ENCODE peak calls at places on chromosomes 2 and 18, in six cellular contexts. W is aorta, U is cardiac muscle cell, T is right cardiac atrium, O is PC-3, L is stomach. K is an unnamed sample. For H3K4me1 and H3K27me3, the result is how much of the 10 kb centered on the place peaks cover.

GRCh38 chr18:47500930-47501329 is 249.5 kb upstream of the SKOR2 start:
- DNase-seq in W (no peak), U (no peak), T (no peak), O (no peak), L (no peak), K (no peak)

GRCh38 chr2:209314641-209315040 is 109.2 kb upstream of the MAP2 start:
- DNase-seq in W (no peak), U (no peak), T (no peak), O (peak), L (no peak), K (no peak)

GRCh38 chr2:162021659-162022058 is 52.4 kb downstream of the DPP4 start:
- DNase-seq in W (no peak), U (no peak), T (no peak), O (no peak), L (no peak), K (no peak)

GRCh38 chr18:50377061-50377798 is 2.4 kb downstream of the SKA1 start:
- DNase-seq in W (no peak), U (no peak), T (no peak), O (no peak), L (no peak), K (no peak)

GRCh38 chr2:6639870-6640639 is 225.7 kb downstream of the CMPK2 start:
- DNase-seq in W (no peak), U (peak), T (no peak), O (no peak), L (no peak), K (no peak)

GRCh38 chr2:186068154-186068826 is 329.7 kb downstream of the FSIP2 start:
- DNase-seq in W (no peak), U (peak), T (no peak), O (no peak), L (no peak), K (no peak)

GRCh38 chr2:215880970-215881369 is 132.4 kb downstream of the MREG start:
- DNase-seq in W (no peak), U (no peak), T (no peak), O (no peak), L (no peak), K (no peak)

GRCh38 chr2:27996156-27996920 is 105.8 kb downstream of the BABAM2 start:
- DNase-seq in W (no peak), U (no peak), T (no peak), O (no peak), L (no peak), K (no peak)

GRCh38 chr2:38406597-38407110 is 29.6 kb upstream of the ATL2 start:
- DNase-seq in W (no peak), U (no peak), T (peak), O (no peak), L (no peak), K (no peak)

GRCh38 chr2:37443082-37443481 is 98.7 kb downstream of the QPCT start:
- DNase-seq in W (no peak), U (no peak), T (no peak), O (no peak), L (no peak), K (no peak)

GRCh38 chr18:48002933-48003365 is 72.5 kb upstream of the SMAD2 start:
- DNase-seq in W (peak), U (no peak), T (peak), O (peak), L (peak), K (peak)

GRCh38 chr18:74499633-74500032 is 3.5 kb downstream of the CNDP2 start:
- DNase-seq in W (peak), U (no peak), T (peak), O (peak), L (peak), K (peak)

GRCh38 chr2:118815731-118816130 is 31.7 kb downstream of the EN1 start:
- DNase-seq in W (no peak), U (no peak), T (no peak), O (no peak), L (no peak), K (no peak)

GRCh38 chr2:17878222-17879136 is at the start of gene KCNS3:
- DNase-seq in W (peak), U (peak), T (peak), O (peak), L (peak), K (peak)

GRCh38 chr2:54549430-54549829 is 93.3 kb downstream of the SPTBN1 start:
- DNase-seq in W (no peak), U (no peak), T (no peak), O (no peak), L (no peak), K (no peak)

GRCh38 chr18:78242307-78242643 is 737.3 kb upstream of the SALL3 start:
- DNase-seq in W (no peak), U (no peak), T (peak), O (no peak), L (no peak), K (no peak)

GRCh38 chr2:55232863-55233657 is 572 bp downstream of the RPS27A start:
- DNase-seq in W (peak), U (peak), T (peak), O (peak), L (peak), K (peak)

GRCh38 chr2:201129044-201129505 is 13.1 kb downstream of the CFLAR start:
- DNase-seq in W (no peak), U (no peak), T (no peak), O (peak), L (peak), K (peak)

GRCh38 chr2:85248741-85249524 is 78.9 kb downstream of the TGOLN2 start:
- DNase-seq in W (no peak), U (no peak), T (peak), O (peak), L (no peak), K (peak)

GRCh38 chr2:76157531-76157930 is 446.8 kb upstream of the GCFC2 start:
- DNase-seq in W (no peak), U (no peak), T (no peak), O (no peak), L (no peak), K (no peak)

GRCh38 chr2:159072795-159073194 is 104.4 kb downstream of the TANC1 start:
- DNase-seq in W (no peak), U (no peak), T (no peak), O (peak), L (no peak), K (no peak)

DNA sequence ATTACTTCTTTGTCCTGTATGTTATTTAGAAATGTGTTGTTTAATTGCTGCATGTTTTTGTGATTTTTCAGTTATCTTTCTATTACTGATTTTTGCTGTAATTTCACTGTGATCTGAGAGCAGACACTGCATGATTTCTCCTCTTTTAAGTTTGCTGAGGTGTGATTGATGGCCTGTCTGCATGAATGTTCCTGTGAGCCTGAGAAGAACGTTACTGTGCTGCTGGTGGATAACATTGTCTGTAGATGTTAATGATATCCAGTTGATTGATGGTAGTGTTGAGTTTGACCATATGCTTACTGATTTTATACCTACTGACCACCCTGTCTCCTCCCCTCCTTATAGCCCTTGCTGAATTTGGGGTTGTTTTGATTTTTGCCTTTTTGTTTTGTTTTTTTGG is 37.4 kb upstream of the KCNG2 start:
- DNase-seq in W (no peak), U (no peak), T (no peak), O (no peak), L (no peak), K (no peak)
- H3K4me1 ChIP-seq in W (under half), U (under half), T (under half), O (under half), L (under half), K (under half)

GRCh38 chr2:26575836-26576564 is 65.2 kb downstream of the CIB4 start:
- DNase-seq in W (peak), U (no peak), T (no peak), O (no peak), L (no peak), K (no peak)

GRCh38 chr2:26573241-26573925 is 67.8 kb downstream of the CIB4 start:
- DNase-seq in W (peak), U (no peak), T (no peak), O (no peak), L (no peak), K (no peak)

GRCh38 chr2:26574066-26574899 is 66.9 kb downstream of the CIB4 start:
- DNase-seq in W (peak), U (no peak), T (no peak), O (no peak), L (no peak), K (no peak)

GRCh38 chr2:26576565-26577441 is 64.4 kb downstream of the CIB4 start:
- DNase-seq in W (peak), U (no peak), T (no peak), O (peak), L (no peak), K (no peak)

DNA sequence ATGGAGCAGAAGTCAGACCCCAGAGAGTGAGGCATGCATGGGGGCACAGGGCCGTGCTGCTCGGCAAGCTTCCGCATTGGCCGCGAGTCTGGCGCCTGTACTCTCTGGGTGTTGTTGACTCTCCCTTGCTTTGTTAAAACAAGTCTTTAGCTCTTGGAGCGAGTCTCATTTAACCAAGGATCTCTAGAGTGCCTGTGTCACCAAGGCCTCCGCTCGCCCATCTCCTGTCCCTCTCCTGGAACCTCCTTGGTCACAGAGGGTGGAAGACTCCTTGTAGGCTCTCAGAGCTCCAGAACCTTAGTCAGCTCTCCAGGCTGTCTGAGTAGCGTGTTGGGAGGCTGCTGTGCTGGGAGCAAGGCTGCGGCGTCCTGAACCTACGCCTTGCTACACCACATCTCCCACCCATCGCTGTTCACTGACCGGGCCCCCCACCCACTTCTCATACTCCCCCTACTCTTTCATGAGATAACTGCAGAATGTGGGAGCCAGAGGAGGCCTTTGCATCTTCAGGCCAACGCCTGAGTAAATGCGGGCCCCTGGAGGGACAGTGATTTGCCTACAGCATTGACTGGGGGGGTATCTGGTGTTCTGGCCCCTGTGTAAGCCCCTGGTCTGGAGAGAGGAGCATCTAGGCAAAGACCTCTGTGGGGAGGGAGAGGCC is 66.1 kb downstream of the CIB4 start:
- DNase-seq in W (peak), U (no peak), T (no peak), O (no peak), L (no peak), K (no peak)
- H3K27me3 ChIP-seq in W (under half), U (under half), T (under half), O (half or more), L (under half), K (under half)

DNA sequence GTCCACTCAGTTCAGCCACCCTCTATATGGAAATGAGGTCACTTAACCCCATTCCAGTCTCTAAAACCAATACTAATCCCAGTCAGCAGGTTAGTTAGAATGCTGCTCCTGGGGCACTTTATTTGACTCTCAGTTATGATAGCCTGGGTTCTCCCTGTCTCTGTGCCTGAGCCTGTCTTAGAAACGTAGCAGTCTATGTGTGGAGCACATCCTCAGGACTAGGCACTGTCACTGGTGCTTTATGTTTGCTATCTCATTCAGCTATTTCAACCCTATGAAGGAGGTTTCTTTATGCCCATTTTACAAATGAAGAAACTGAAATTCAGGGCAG is 152.5 kb upstream of the PKDCC start:
- DNase-seq in W (no peak), U (no peak), T (no peak), O (no peak), L (no peak), K (no peak)
- H3K27ac ChIP-seq in W (peak), U (no peak), T (no peak), O (no peak), L (no peak), K (no peak)

DNA sequence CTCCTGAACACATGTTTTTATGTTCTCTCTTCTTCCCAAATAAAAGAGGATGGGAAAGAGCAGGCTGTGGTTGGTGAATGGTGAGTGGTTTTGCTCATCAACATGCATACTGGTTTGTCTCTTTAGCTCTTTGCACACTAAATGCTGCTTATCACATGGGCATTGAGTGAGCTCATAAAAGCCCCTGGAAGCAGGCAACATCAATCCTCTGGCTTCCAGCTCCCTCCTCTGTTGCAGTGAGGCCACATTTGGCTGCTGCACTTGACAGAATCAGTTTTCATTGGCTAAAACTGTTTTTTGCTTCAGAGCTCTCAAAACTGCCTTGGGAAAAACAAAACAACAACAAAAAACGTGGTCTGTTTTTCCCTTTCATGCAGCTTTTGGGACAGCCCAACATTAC is 1308.3 kb upstream of the NRXN1 start:
- DNase-seq in W (no peak), U (peak), T (no peak), O (no peak), L (no peak), K (no peak)
- H3K4me1 ChIP-seq in W (under half), U (under half), T (under half), O (under half), L (under half), K (under half)